ENCODE peak calls at places on chromosomes 2 and 18, in five cellular contexts. One of them, this sample, is unnamed.

GRCh38 chr2:44934024-44934423 is 7.5 kb upstream of the SIX3 start:
- DNase-seq in mesendoderm: peak; percentile 70
- DNase-seq in IMR-90: no peak
- DNase-seq in neuronal stem cell: no peak
- DNase-seq in mesenchymal stem cell: no peak
- DNase-seq in this sample: no peak

GRCh38 chr2:169159686-169160085 is 90.3 kb downstream of the DHRS9 start:
- DNase-seq in mesendoderm: no peak
- DNase-seq in IMR-90: no peak
- DNase-seq in neuronal stem cell: no peak
- DNase-seq in mesenchymal stem cell: peak; percentile 6
- DNase-seq in this sample: no peak

GRCh38 chr2:152647417-152648010 is 69.7 kb downstream of the PRPF40A start:
- DNase-seq in mesendoderm: no peak
- DNase-seq in IMR-90: peak; percentile 49
- DNase-seq in neuronal stem cell: no peak
- DNase-seq in mesenchymal stem cell: no peak
- DNase-seq in this sample: no peak

GRCh38 chr18:58671941-58672565 is 788 bp downstream of the MALT1 start:
- DNase-seq in mesendoderm: peak; percentile 54
- DNase-seq in IMR-90: peak; percentile 36
- DNase-seq in neuronal stem cell: no peak
- DNase-seq in mesenchymal stem cell: peak; percentile 39
- DNase-seq in this sample: peak; percentile 16

GRCh38 chr2:183511154-183511553 is 386.9 kb downstream of the NUP35 start:
- DNase-seq in mesendoderm: no peak
- DNase-seq in IMR-90: no peak
- DNase-seq in neuronal stem cell: no peak
- DNase-seq in mesenchymal stem cell: no peak
- DNase-seq in this sample: no peak

GRCh38 chr18:26089247-26090129 is 925 bp downstream of the SS18 start:
- DNase-seq in mesendoderm: peak; percentile 82
- DNase-seq in IMR-90: peak; percentile 49
- DNase-seq in neuronal stem cell: peak; percentile 35
- DNase-seq in mesenchymal stem cell: peak; percentile 70
- DNase-seq in this sample: peak; percentile 32

GRCh38 chr2:223865124-223865523 is 27.7 kb upstream of the AP1S3 start:
- DNase-seq in mesendoderm: no peak
- DNase-seq in IMR-90: no peak
- DNase-seq in neuronal stem cell: no peak
- DNase-seq in mesenchymal stem cell: no peak
- DNase-seq in this sample: peak; percentile 23

GRCh38 chr18:76476665-76477561 is 18.1 kb downstream of the ZNF516 start:
- DNase-seq in mesendoderm: no peak
- DNase-seq in IMR-90: peak; percentile 97
- DNase-seq in neuronal stem cell: no peak
- DNase-seq in mesenchymal stem cell: peak; percentile 92
- DNase-seq in this sample: no peak

GRCh38 chr18:31241900-31242409 is 76.0 kb upstream of the DSG1 start:
- DNase-seq in mesendoderm: peak; percentile 87
- DNase-seq in IMR-90: peak; percentile 16
- DNase-seq in neuronal stem cell: no peak
- DNase-seq in mesenchymal stem cell: peak; percentile 7
- DNase-seq in this sample: peak; percentile 86

GRCh38 chr2:74474481-74474880 is 2.0 kb upstream of the MRPL53 start:
- DNase-seq in mesendoderm: no peak
- DNase-seq in IMR-90: no peak
- DNase-seq in neuronal stem cell: no peak
- DNase-seq in mesenchymal stem cell: no peak
- DNase-seq in this sample: no peak

GRCh38 chr18:48408727-48409590 is at the start of gene ZBTB7C:
- DNase-seq in mesendoderm: peak; percentile 26
- DNase-seq in IMR-90: no peak
- DNase-seq in neuronal stem cell: peak; percentile 67
- DNase-seq in mesenchymal stem cell: peak; percentile 24
- DNase-seq in this sample: peak; percentile 26

GRCh38 chr2:126776701-126777619 is 121.0 kb downstream of the GYPC start:
- DNase-seq in mesendoderm: peak; percentile 78
- DNase-seq in IMR-90: peak; percentile 62
- DNase-seq in neuronal stem cell: peak; percentile 72
- DNase-seq in mesenchymal stem cell: peak; percentile 73
- DNase-seq in this sample: peak; percentile 74

GRCh38 chr18:76808561-76808960 is 13.8 kb upstream of the ZNF236 start:
- DNase-seq in mesendoderm: no peak
- DNase-seq in IMR-90: no peak
- DNase-seq in neuronal stem cell: no peak
- DNase-seq in mesenchymal stem cell: no peak
- DNase-seq in this sample: no peak

GRCh38 chr2:50951416-50951815 is 80.5 kb downstream of the NRXN1 start:
- DNase-seq in mesendoderm: no peak
- DNase-seq in IMR-90: peak; percentile 26
- DNase-seq in neuronal stem cell: no peak
- DNase-seq in mesenchymal stem cell: no peak
- DNase-seq in this sample: no peak

GRCh38 chr2:175445276-175445675 is 263.8 kb upstream of the ATP5MC3 start:
- DNase-seq in mesendoderm: peak; percentile 8
- DNase-seq in IMR-90: no peak
- DNase-seq in neuronal stem cell: no peak
- DNase-seq in mesenchymal stem cell: no peak
- DNase-seq in this sample: no peak

GRCh38 chr2:9149726-9150567 is 56.7 kb upstream of the ASAP2 start:
- DNase-seq in mesendoderm: no peak
- DNase-seq in IMR-90: no peak
- DNase-seq in neuronal stem cell: no peak
- DNase-seq in mesenchymal stem cell: no peak
- DNase-seq in this sample: no peak

GRCh38 chr2:5368263-5368662 is 323.9 kb upstream of the SOX11 start:
- DNase-seq in mesendoderm: peak; percentile 44
- DNase-seq in IMR-90: no peak
- DNase-seq in neuronal stem cell: no peak
- DNase-seq in mesenchymal stem cell: no peak
- DNase-seq in this sample: peak; percentile 43

GRCh38 chr2:5374736-5375135 is 317.4 kb upstream of the SOX11 start:
- DNase-seq in mesendoderm: no peak
- DNase-seq in IMR-90: no peak
- DNase-seq in neuronal stem cell: no peak
- DNase-seq in mesenchymal stem cell: no peak
- DNase-seq in this sample: no peak

GRCh38 chr2:5367321-5367720 is 324.9 kb upstream of the SOX11 start:
- DNase-seq in mesendoderm: peak; percentile 40
- DNase-seq in IMR-90: no peak
- DNase-seq in neuronal stem cell: peak; percentile 37
- DNase-seq in mesenchymal stem cell: no peak
- DNase-seq in this sample: no peak

DNA sequence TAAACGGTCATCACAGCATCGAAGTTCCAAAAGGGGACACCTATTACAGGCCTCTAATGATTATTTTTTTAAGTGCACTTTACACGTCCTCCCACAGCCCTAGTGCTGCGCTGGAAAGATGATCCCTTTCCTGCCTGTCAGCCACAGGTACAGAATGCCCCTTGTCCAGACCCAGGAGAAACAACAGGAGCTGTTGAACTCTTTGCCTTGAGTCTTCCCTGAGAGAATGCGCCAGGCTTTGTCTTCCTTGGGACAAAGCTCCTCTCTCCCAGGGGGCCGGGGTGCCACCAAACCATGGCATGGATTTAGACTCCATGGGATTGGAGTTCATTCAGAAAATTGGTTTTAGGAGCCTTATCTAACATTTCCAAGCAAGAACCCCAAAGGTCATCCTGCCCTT is 319.0 kb upstream of the SOX11 start:
- DNase-seq in mesendoderm: peak; percentile 90
- DNase-seq in IMR-90: no peak
- DNase-seq in neuronal stem cell: peak; percentile 86
- DNase-seq in mesenchymal stem cell: no peak
- DNase-seq in this sample: no peak
- H2AK5ac ChIP-seq in mesendoderm: no peak overlapping the region
- H2AK5ac ChIP-seq in IMR-90: no peak overlapping the region
- H2AK5ac ChIP-seq in neuronal stem cell: no peak overlapping the region
- H2AK5ac ChIP-seq in mesenchymal stem cell: no peak overlapping the region
- H2AK5ac ChIP-seq in this sample: no peak overlapping the region

GRCh38 chr2:230669386-230669935 is 43.2 kb upstream of the CAB39 start:
- DNase-seq in mesendoderm: no peak
- DNase-seq in IMR-90: no peak
- DNase-seq in neuronal stem cell: no peak
- DNase-seq in mesenchymal stem cell: no peak
- DNase-seq in this sample: no peak

GRCh38 chr2:230666885-230667712 is 45.5 kb upstream of the CAB39 start:
- DNase-seq in mesendoderm: peak; percentile 80
- DNase-seq in IMR-90: peak; percentile 69
- DNase-seq in neuronal stem cell: no peak
- DNase-seq in mesenchymal stem cell: peak; percentile 38
- DNase-seq in this sample: peak; percentile 38

GRCh38 chr2:230668939-230669303 is 43.7 kb upstream of the CAB39 start:
- DNase-seq in mesendoderm: no peak
- DNase-seq in IMR-90: no peak
- DNase-seq in neuronal stem cell: no peak
- DNase-seq in mesenchymal stem cell: no peak
- DNase-seq in this sample: no peak

GRCh38 chr2:230666446-230666845 is 46.2 kb upstream of the CAB39 start:
- DNase-seq in mesendoderm: no peak
- DNase-seq in IMR-90: no peak
- DNase-seq in neuronal stem cell: no peak
- DNase-seq in mesenchymal stem cell: no peak
- DNase-seq in this sample: no peak

GRCh38 chr2:230668184-230668938 is 44.3 kb upstream of the CAB39 start:
- DNase-seq in mesendoderm: no peak
- DNase-seq in IMR-90: peak; percentile 74
- DNase-seq in neuronal stem cell: no peak
- DNase-seq in mesenchymal stem cell: no peak
- DNase-seq in this sample: no peak
- H3K4me3 ChIP-seq in mesendoderm: no peak overlapping the region
- H3K4me3 ChIP-seq in IMR-90: no peak overlapping the region
- H3K4me3 ChIP-seq in neuronal stem cell: no peak overlapping the region
- H3K4me3 ChIP-seq in mesenchymal stem cell: no peak overlapping the region
- H3K4me3 ChIP-seq in this sample: no peak overlapping the region

GRCh38 chr2:88345842-88346241 is 106.7 kb downstream of the FOXI3 start:
- DNase-seq in mesendoderm: no peak
- DNase-seq in IMR-90: no peak
- DNase-seq in neuronal stem cell: no peak
- DNase-seq in mesenchymal stem cell: no peak
- DNase-seq in this sample: no peak

GRCh38 chr2:88350641-88351601 is 101.6 kb downstream of the FOXI3 start:
- DNase-seq in mesendoderm: peak; percentile 93
- DNase-seq in IMR-90: peak; percentile 12
- DNase-seq in neuronal stem cell: peak; percentile 68
- DNase-seq in mesenchymal stem cell: no peak
- DNase-seq in this sample: peak; percentile 60

GRCh38 chr2:88355486-88355885 is 97.0 kb downstream of the FOXI3 start:
- DNase-seq in mesendoderm: peak; percentile 89
- DNase-seq in IMR-90: no peak
- DNase-seq in neuronal stem cell: no peak
- DNase-seq in mesenchymal stem cell: no peak
- DNase-seq in this sample: no peak

DNA sequence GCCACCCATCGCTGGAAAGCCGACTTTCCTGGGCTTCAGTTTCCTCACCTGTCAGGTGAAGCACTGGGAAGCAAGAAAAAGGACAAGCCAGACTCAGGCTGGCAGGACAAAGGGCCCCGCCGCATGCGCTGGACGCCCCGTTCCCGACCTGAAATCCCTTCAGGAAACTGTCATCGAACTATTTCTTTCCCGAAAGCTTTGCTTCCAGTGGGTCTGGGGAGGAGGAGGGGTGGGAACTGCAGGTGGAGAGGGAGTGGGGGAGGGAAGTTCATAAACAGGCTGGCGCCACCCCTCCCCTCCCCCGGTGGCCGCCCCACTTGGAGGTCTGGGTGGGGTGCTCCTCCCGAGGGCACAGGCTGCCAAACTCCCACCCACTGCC is 102.2 kb downstream of the FOXI3 start:
- DNase-seq in mesendoderm: peak; percentile 63
- DNase-seq in IMR-90: no peak
- DNase-seq in neuronal stem cell: no peak
- DNase-seq in mesenchymal stem cell: no peak
- DNase-seq in this sample: no peak
- H2AK5ac ChIP-seq in mesendoderm: no peak overlapping the region
- H2AK5ac ChIP-seq in IMR-90: no peak overlapping the region
- H2AK5ac ChIP-seq in neuronal stem cell: peak overlapping the region; percentile 27
- H2AK5ac ChIP-seq in mesenchymal stem cell: no peak overlapping the region
- H2AK5ac ChIP-seq in this sample: no peak overlapping the region

DNA sequence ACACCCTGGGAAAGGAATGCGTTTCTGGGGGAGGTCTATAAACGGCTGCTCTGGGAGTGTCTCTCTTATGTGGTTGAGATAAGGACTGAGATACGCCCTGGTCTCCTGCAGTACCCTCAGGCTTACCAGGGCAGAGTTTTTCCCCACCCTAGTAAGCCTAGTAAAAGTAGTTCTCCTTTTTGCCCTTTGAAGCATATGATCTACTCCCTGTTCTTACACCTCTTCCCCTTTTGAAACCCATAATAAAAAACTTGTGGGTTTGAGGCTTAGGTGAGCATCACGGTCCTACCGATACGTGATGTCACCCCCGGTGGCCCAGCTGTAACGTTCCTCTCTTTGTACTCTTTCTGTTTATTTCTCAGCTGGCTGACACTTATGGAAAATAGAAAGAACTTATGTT is 97.4 kb downstream of the FSIP2 start:
- DNase-seq in mesendoderm: peak; percentile 12
- DNase-seq in IMR-90: no peak
- DNase-seq in neuronal stem cell: no peak
- DNase-seq in mesenchymal stem cell: no peak
- DNase-seq in this sample: no peak
- H3K4me3 ChIP-seq in mesendoderm: no peak overlapping the region
- H3K4me3 ChIP-seq in IMR-90: no peak overlapping the region
- H3K4me3 ChIP-seq in neuronal stem cell: no peak overlapping the region
- H3K4me3 ChIP-seq in mesenchymal stem cell: no peak overlapping the region
- H3K4me3 ChIP-seq in this sample: no peak overlapping the region

DNA sequence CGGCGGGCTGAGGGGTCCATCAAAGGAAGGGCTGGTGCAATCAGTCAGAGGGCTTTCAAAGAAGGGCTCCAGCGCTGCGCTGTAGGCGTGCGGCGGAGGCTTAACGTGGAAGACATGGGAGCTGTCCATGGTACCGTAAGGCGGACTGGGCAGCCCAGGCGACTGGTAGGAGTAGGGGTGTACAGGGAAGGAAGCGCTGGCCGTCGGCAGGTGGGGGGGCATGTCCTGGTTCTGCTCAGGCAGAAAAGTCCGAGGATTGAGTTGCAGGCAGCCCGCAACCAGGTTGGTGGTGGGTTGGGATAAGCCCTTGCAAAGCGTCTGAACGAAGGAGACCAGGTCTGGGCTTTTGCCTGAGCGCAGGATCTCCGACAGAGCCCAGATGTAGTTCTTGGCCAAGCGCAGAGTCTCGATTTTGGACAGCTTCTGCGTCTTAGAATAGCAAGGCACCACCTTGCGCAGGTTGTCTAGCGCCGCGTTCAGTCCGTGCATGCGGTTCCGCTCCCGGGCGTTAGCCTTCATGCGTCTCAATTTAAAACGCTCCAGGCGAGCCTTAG is 2.2 kb downstream of the NEUROD1 start:
- DNase-seq in mesendoderm: peak; percentile 89
- DNase-seq in IMR-90: peak; percentile 78
- DNase-seq in neuronal stem cell: peak; percentile 91
- DNase-seq in mesenchymal stem cell: peak; percentile 74
- DNase-seq in this sample: peak; percentile 80
- H2AK5ac ChIP-seq in mesendoderm: no peak overlapping the region
- H2AK5ac ChIP-seq in IMR-90: no peak overlapping the region
- H2AK5ac ChIP-seq in neuronal stem cell: no peak overlapping the region
- H2AK5ac ChIP-seq in mesenchymal stem cell: no peak overlapping the region
- H2AK5ac ChIP-seq in this sample: no peak overlapping the region